ENCODE peak calls at places on chromosomes 4 and X, in four cellular contexts. O is K562, Q is HepG2, L is HCT116. J is an unnamed sample. For H3K36me3, the result is how much of the 10 kb centered on the place peaks cover.

GRCh38 chrX:147174596-147174995 is 360.1 kb upstream of the CXorf51A start:
- DNase-seq in O (no peak), L (no peak), Q (no peak), J (no peak)

GRCh38 chr4:149522031-149522430 is 293.6 kb downstream of the IQCM start:
- DNase-seq in L (no peak), O (no peak), Q (no peak), J (no peak)

GRCh38 chrX:4379071-4379470 is 665.6 kb upstream of the PRKX start:
- DNase-seq in O (no peak), L (no peak), Q (no peak), J (no peak)

GRCh38 chr4:158255727-158256324 is 45.5 kb downstream of the TMEM144 start:
- DNase-seq in L (peak), Q (peak), O (peak), J (peak)

GRCh38 chr4:75484195-75484594 is 30.0 kb downstream of the RCHY1 start:
- DNase-seq in O (no peak), L (no peak), Q (no peak), J (no peak)

GRCh38 chr4:108794136-108794535 is 31.3 kb upstream of the ETNPPL start:
- DNase-seq in Q (no peak), O (no peak), L (no peak), J (no peak)

GRCh38 chr4:74114234-74114633 is 15.2 kb upstream of the CXCL2 start:
- DNase-seq in Q (no peak), O (no peak), L (no peak), J (no peak)

GRCh38 chrX:15311119-15311518 is 4.3 kb downstream of the ASB11 start:
- DNase-seq in Q (no peak), O (no peak), L (no peak), J (no peak)

GRCh38 chr4:41110050-41110449 is 104.3 kb downstream of the APBB2 start:
- DNase-seq in Q (no peak), O (no peak), L (no peak), J (no peak)

GRCh38 chr4:117412661-117413060 is 327.3 kb upstream of the TRAM1L1 start:
- DNase-seq in Q (no peak), L (no peak), O (no peak), J (no peak)

GRCh38 chr4:46878641-46879040 is 30.4 kb downstream of the COX7B2 start:
- DNase-seq in Q (no peak), O (no peak), L (no peak), J (no peak)

GRCh38 chrX:2391869-2392606 is 108.7 kb downstream of the DHRSX start:
- DNase-seq in L (peak), O (no peak), Q (peak), J (no peak)

GRCh38 chr4:148834804-148835598 is 392.8 kb upstream of the NR3C2 start:
- DNase-seq in L (no peak), Q (no peak), O (no peak), J (no peak)

GRCh38 chr4:26459054-26459755 is 31.1 kb downstream of the CCKAR start:
- DNase-seq in Q (peak), O (peak), L (peak), J (peak)

GRCh38 chr4:111046811-111047210 is 423.9 kb upstream of the PITX2 start:
- DNase-seq in O (no peak), Q (no peak), L (no peak), J (no peak)

GRCh38 chrX:10884246-10884645 is 226.9 kb upstream of the HCCS start:
- DNase-seq in L (no peak), O (no peak), Q (no peak), J (no peak)

GRCh38 chr4:54498661-54499111 is 159.1 kb upstream of the KIT start:
- DNase-seq in O (no peak), Q (no peak), L (no peak), J (no peak)

GRCh38 chrX:67436867-67437266 is 107.0 kb upstream of the AR start:
- DNase-seq in O (no peak), Q (no peak), L (no peak), J (no peak)

GRCh38 chr4:41119867-41120295 is 94.5 kb downstream of the APBB2 start:
- DNase-seq in L (no peak), O (no peak), Q (no peak), J (no peak)

GRCh38 chr4:6974138-6974848 is 64.7 kb downstream of the TBC1D14 start:
- DNase-seq in L (peak), Q (peak), O (peak), J (peak)

GRCh38 chr4:159267940-159268327 is 165.1 kb downstream of the RAPGEF2 start:
- DNase-seq in L (no peak), O (no peak), Q (no peak), J (no peak)

GRCh38 chr4:16217300-16218051 is 8.8 kb downstream of the TAPT1 start:
- DNase-seq in L (no peak), Q (no peak), O (no peak), J (no peak)

GRCh38 chr4:16206848-16207247 is 19.4 kb downstream of the TAPT1 start:
- DNase-seq in L (no peak), Q (no peak), O (no peak), J (no peak)

GRCh38 chr4:16207409-16207808 is 18.9 kb downstream of the TAPT1 start:
- DNase-seq in O (no peak), Q (no peak), L (no peak), J (no peak)

GRCh38 chr4:16213107-16213506 is 13.2 kb downstream of the TAPT1 start:
- DNase-seq in L (no peak), Q (no peak), O (no peak), J (no peak)

DNA sequence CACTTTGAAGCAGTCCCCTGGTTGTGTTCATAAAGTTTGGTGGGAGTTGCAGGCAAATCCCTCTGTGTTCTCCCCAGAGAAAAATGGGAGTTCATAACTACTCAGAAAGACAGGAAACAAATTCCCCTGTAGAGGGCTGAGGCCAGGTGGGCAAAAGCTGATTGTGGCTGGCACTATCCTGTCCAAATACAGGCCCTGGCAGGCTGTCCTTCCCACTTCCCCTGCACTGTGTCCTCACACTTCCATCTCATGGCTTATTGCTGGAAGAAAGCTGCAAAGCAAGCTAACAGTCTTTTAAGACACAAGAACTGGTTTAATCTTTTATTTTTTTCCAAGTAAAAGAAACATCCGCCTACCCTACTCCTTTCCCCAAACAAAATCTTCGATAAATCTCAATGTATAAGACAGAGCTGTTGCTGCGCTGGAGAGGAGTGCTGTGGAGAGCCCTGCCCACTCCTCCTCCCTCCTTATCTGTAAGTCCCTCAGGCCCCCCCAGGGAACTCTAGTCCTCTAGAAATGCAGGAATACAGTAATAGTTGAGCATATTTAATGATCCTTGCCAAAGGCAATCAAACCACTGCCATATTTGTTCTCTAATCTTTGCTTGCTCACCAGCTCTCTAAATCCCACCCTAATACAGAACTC is 14.0 kb downstream of the TAPT1 start:
- DNase-seq in L (no peak), O (no peak), Q (no peak), J (no peak)
- H3K36me3 ChIP-seq in L (under half), O (under half), Q (under half), J (under half)

GRCh38 chr4:16118090-16118489 is 34.3 kb upstream of the PROM1 start:
- DNase-seq in Q (no peak), L (no peak), O (no peak), J (no peak)
- H3K27ac ChIP-seq in Q (no peak), L (no peak), O (no peak), J (no peak)

DNA sequence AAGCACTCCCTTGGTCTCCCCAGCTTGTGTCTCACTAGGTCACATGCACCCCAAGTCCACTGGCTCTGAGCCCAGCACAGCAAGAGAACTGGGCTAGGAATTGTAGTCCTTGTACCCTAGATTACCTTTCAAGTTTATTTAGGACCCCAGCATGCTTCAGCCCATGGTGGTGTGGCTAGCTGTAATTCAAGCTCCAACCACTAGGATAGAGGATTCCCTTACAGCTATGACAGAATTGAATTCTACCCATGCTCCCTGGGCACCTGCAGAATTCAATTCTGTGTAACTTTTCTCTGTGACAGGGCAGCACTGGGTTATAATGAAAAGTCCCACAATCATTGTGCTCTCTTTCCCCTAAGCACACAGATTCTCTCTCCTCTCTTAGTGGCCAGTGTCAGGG is 253.8 kb upstream of the DMD start:
- DNase-seq in O (no peak), Q (no peak), L (no peak), J (no peak)
- TF ChIP-seq TCF7L2 in O (no peak), Q (no peak), L (no peak), J (no peak)

GRCh38 chr4:13570916-13571315 is 26.6 kb upstream of the NKX3-2 start:
- DNase-seq in L (no peak), O (no peak), Q (no peak), J (no peak)
- H3K36me3 ChIP-seq in L (under half), O (under half), Q (under half), J (under half)

GRCh38 chrX:70175338-70175737 is 1.9 kb upstream of the DGAT2L6 start:
- DNase-seq in O (no peak), Q (no peak), L (no peak), J (no peak)

GRCh38 chrX:70172226-70172625 is 5.1 kb upstream of the DGAT2L6 start:
- DNase-seq in Q (no peak), O (no peak), L (no peak), J (no peak)

GRCh38 chrX:70176938-70177533 is at the start of gene DGAT2L6:
- DNase-seq in O (peak), Q (no peak), L (no peak), J (no peak)

GRCh38 chrX:70172964-70173363 is 4.3 kb upstream of the DGAT2L6 start:
- DNase-seq in O (no peak), Q (no peak), L (no peak), J (no peak)

GRCh38 chrX:70174754-70175153 is 2.5 kb upstream of the DGAT2L6 start:
- DNase-seq in O (no peak), L (no peak), Q (no peak), J (no peak)
- H3K27ac ChIP-seq in O (no peak), L (no peak), Q (no peak), J (no peak)

DNA sequence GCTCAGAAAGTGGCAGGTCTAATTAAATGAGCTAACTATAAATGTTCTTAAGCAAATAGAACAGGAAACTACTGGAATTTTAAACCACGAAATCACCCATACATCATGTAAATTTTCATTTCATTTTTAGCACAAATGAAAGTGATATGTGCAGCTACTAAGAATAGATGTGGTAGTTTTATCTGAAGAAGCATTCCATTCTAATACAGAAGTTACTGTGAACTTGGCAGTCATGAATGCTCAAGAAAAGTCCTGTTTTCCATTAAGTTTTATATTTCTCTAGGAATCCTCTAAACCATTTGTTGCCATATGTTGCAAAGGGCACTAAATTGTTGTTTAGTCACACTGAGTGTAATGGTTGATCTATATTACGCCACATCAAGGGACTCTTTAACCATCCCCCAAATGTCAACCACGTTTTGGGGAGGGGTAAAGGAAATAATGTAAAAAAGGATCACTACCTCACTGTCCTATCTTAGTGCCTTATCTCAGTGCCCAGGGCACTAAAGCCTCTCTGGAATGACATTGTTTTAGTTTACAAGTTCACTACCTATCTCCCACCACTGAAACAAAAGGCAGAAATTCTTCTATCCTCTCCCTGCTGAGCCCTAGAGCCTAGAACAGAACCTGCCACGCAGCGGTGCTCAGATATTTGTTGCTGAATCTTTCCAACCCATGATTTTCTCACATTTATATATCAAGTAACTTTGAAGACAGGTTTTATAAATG is 118.0 kb downstream of the SHISA3 start:
- DNase-seq in L (no peak), Q (no peak), O (no peak), J (no peak)
- TF ChIP-seq TCF7L2 in L (no peak), Q (no peak), O (no peak), J (no peak)

GRCh38 chr4:874071-874470 is 48.1 kb upstream of the CPLX1 start:
- DNase-seq in L (no peak), Q (no peak), O (no peak), J (no peak)
- H3K36me3 ChIP-seq in L (under half), Q (under half), O (half or more), J (under half)

GRCh38 chr4:22874334-22874912 is 181.7 kb downstream of the GBA3 start:
- DNase-seq in O (no peak), Q (no peak), L (no peak), J (no peak)

GRCh38 chr4:22875592-22876257 is 183.0 kb downstream of the GBA3 start:
- DNase-seq in L (no peak), O (no peak), Q (no peak), J (no peak)

GRCh38 chr4:22873899-22874298 is 181.2 kb downstream of the GBA3 start:
- DNase-seq in L (no peak), Q (no peak), O (no peak), J (no peak)

GRCh38 chr4:22877653-22878052 is 184.9 kb downstream of the GBA3 start:
- DNase-seq in L (no peak), Q (no peak), O (no peak), J (no peak)

DNA sequence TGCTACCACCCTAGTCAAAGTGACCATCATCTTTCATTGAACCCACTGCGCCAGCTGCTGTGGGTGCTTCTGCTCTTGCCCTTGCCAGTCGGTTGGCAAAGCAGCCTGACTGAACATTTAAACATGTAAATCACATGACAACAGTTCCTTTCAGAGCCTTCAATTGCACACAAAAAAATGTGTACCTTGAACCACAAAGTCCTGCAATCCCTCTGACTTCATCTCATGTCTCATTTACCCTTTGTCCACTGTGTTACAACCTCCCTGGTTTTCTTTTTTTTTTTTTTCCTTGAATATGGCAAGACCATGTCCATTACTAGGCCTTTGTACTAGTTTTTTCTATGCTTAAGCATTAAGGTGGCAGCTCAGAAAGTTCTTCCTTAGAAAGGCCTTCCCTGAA is 183.5 kb downstream of the GBA3 start:
- DNase-seq in Q (no peak), L (no peak), O (no peak), J (no peak)
- H3K27ac ChIP-seq in Q (no peak), L (no peak), O (no peak), J (no peak)

DNA sequence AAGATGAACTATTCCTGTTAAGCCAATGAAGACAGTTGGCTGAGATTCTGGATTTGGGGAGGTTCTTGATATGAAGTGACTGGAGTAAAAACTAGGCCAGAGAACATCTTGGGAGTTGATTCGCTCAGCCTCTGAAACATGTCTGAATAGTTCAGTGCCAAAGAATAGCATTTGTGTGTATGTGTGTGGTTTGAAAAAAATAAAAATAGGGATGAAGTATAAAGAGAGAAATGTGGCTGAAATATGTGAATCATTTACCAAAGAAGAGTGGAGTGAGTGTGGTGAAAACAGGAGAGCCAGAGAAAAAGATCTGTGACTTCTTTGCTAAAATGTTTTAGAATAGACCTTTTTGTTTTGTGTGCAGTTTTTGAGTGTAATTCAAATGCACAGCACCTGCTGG is 15.2 kb downstream of the EXOC1 start:
- DNase-seq in O (no peak), Q (no peak), L (no peak), J (no peak)
- TF ChIP-seq TCF7L2 in O (no peak), Q (no peak), L (no peak), J (no peak)

J was measured in Panc1.